ENCODE peak calls at places on chromosome 16, in seven cellular contexts. J is left ventricle myocardium inferior, A is GM23338, O is right atrium auricular region, Z is upper lobe of right lung, N is HL-60, M is epithelial cell of esophagus. C is an unnamed sample.

GRCh38 chr16:24753437-24753836 is 24.0 kb downstream of the TNRC6A start:
- DNase-seq in J (no peak), A (no peak), O (no peak), Z (no peak), N (no peak), M (peak; percentile 39), C (no peak)

GRCh38 chr16:89489040-89489721 is 1.2 kb downstream of the ANKRD11 start:
- DNase-seq in J (peak; percentile 76), A (peak; percentile 94), O (peak; percentile 95), Z (peak; percentile 91), N (peak; percentile 88), M (peak; percentile 93), C (peak; percentile 98)

GRCh38 chr16:17998550-17998949 is 338.0 kb downstream of the NPIPA8 start:
- DNase-seq in J (no peak), A (no peak), O (no peak), Z (no peak), N (no peak), M (no peak), C (no peak)

GRCh38 chr16:81349608-81350305 is 35.0 kb downstream of the GAN start:
- DNase-seq in J (no peak), A (no peak), O (no peak), Z (no peak), N (no peak), M (no peak), C (no peak)

GRCh38 chr16:84687715-84688114 is 12.1 kb upstream of the USP10 start:
- DNase-seq in J (no peak), A (no peak), O (no peak), Z (no peak), N (no peak), M (peak; percentile 92), C (peak; percentile 94)

GRCh38 chr16:17107450-17107849 is 363.3 kb downstream of the XYLT1 start:
- DNase-seq in J (no peak), A (no peak), O (no peak), Z (no peak), N (no peak), M (no peak), C (no peak)

GRCh38 chr16:85970712-85971220 is 71.8 kb downstream of the IRF8 start:
- DNase-seq in J (no peak), A (no peak), O (no peak), Z (no peak), N (no peak), M (peak; percentile 2), C (no peak)

GRCh38 chr16:89695086-89695874 is 6.2 kb downstream of the SPATA2L start:
- DNase-seq in J (no peak), A (no peak), O (no peak), Z (no peak), N (no peak), M (no peak), C (no peak)

GRCh38 chr16:22317625-22318024 is 20.4 kb downstream of the POLR3E start:
- DNase-seq in J (no peak), A (no peak), O (no peak), Z (peak; percentile 30), N (no peak), M (no peak), C (no peak)

GRCh38 chr16:11890231-11890630 is 25.5 kb downstream of the GSPT1 start:
- DNase-seq in J (no peak), A (no peak), O (no peak), Z (no peak), N (no peak), M (no peak), C (no peak)

GRCh38 chr16:12213180-12213579 is 236.6 kb downstream of the SNX29 start:
- DNase-seq in J (no peak), A (no peak), O (no peak), Z (no peak), N (no peak), M (no peak), C (no peak)

GRCh38 chr16:10181196-10182162 is 749 bp downstream of the GRIN2A start:
- DNase-seq in J (peak; percentile 52), A (peak; percentile 88), O (peak; percentile 11), Z (peak; percentile 83), N (peak; percentile 43), M (peak; percentile 46), C (peak; percentile 56)

GRCh38 chr16:9262941-9263340 is 171.5 kb downstream of the HAPSTR1 start:
- DNase-seq in J (no peak), A (no peak), O (no peak), Z (no peak), N (no peak), M (no peak), C (no peak)

GRCh38 chr16:72922714-72923113 is 125.2 kb downstream of the ZFHX3 start:
- DNase-seq in J (no peak), A (no peak), O (no peak), Z (no peak), N (no peak), M (no peak), C (no peak)

GRCh38 chr16:71473891-71474290 is 11.8 kb upstream of the ZNF23 start:
- DNase-seq in J (no peak), A (no peak), O (no peak), Z (no peak), N (no peak), M (peak; percentile 82), C (no peak)

GRCh38 chr16:11253009-11253994 is 2.7 kb downstream of the SOCS1 start:
- DNase-seq in J (no peak), A (no peak), O (no peak), Z (no peak), N (no peak), M (no peak), C (peak; percentile 47)

GRCh38 chr16:986925-987581 is 5.5 kb downstream of the SOX8 start:
- DNase-seq in J (no peak), A (no peak), O (no peak), Z (no peak), N (no peak), M (no peak), C (no peak)

GRCh38 chr16:86993426-86994110 is 323.6 kb downstream of the C16orf95 start:
- DNase-seq in J (no peak), A (no peak), O (no peak), Z (no peak), N (no peak), M (no peak), C (no peak)

GRCh38 chr16:15055141-15056053 is 477 bp downstream of the NTAN1 start:
- DNase-seq in J (no peak), A (peak; percentile 81), O (peak; percentile 59), Z (no peak), N (peak; percentile 28), M (no peak), C (peak; percentile 34)

GRCh38 chr16:9184354-9184690 is 92.9 kb downstream of the HAPSTR1 start:
- DNase-seq in J (no peak), A (peak; percentile 62), O (no peak), Z (no peak), N (no peak), M (no peak), C (no peak)

DNA sequence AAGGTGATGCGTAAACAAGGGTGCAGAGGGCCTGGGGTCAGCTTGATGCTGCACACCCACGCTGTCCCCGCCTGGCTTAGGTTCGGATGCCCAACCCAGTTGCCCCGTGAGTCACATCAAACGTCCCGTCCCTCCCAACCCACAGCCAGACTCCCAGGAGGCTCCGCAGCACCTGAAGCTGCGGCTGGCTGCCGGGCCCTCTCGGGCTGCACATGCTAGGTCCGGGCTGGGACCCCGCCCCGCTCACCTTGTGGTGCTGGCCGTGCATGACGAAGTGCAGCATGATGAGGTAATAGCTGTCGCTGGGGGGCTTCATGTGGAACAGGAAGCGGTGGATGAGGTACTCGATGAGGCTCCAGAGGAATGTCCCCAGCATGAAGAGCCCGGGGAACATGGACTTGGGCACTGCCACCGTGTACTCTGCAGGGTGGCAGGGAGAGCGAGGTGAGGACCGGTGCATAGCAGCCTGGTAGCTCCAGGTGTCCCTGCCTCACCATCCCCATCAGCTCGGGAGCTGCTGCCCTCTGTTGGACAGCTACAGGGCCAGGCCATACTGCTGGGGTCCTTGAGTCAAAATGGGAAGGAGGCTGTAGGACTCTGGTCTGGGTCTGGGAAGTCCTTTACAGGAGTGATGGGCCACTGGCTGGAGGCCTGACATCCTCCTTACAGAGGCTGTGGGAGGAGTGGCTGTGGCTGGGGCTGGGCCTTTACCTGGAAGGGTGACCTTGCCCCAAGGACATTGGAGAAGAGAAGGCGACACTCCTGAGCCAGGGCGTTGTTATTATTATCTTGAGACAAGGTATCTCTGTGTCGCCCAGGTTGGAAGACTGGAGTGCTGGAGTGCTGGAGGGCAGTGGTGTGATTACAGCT is 18.3 kb upstream of the MLKL start:
- DNase-seq in J (no peak), A (no peak), O (no peak), Z (no peak), N (no peak), M (no peak), C (no peak)
- TF ChIP-seq CTCF in J (no peak), A (peak; percentile 59), O (no peak), Z (no peak), N (no peak), M (no peak), C (no peak)

DNA sequence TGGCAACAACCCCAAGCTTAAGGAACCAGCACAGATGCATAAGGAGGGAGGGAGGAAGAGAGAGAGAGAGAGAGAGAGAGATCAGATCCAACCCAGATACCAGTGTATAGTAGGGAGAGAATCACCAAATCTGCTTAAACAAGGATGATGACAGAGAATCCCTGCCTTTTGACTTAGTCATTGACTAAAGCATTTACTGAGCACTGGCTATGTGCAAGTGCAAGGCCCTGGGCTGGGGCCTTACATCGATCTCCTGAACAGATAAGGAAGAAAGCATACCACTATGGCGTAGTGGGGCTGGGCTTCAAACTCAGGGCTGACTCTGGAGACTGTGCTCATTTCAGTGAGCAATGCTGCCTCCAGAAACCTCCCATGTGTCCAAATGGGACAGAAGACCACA is 15.8 kb downstream of the TSNAXIP1 start:
- DNase-seq in J (no peak), A (no peak), O (no peak), Z (no peak), N (no peak), M (no peak), C (peak; percentile 43)
- H3K4me3 ChIP-seq in J (no peak overlapping the region), A (no peak overlapping the region), O (no peak overlapping the region), Z (no peak overlapping the region), N (no peak overlapping the region), M (no peak overlapping the region), C (no peak overlapping the region)

DNA sequence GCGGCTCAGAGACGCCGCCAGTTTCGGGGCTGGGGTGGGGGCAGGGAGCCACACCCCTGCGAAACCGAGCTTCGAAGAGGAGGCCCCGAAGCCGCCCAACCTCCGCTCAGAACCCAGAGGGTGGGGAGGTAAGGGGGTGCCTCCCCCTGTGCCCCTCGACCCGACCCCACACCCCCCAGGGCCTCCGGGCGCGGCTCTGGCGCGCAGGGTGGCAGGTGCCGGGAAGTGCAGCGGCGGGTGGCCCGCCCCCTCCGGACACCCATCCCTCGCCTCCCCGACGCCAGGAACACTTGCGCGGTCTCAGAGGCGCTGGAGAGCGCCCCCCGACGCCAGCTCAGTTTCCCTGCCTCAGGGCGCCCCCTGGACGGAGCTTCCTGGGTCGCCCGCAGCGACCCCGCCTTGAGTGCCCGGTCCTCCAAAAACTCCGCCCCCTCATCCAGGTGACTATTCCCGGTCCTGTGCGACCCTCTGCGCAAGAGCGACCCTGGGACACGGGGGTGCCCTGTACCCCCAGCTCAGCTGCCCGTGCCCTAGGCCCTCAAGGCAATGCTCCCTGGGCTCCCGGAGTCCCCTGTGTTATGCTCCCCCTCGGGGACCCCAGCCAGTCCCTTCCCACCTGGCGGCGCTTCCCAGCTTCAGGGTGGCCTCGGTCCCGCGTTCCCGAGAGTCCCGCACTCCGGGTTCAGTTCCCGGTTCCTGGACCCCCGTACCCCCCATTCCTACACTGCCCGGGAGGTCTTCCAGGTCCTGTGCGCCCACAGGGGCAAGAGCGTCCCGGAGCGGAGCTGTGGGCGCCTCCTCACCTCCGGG is 562 bp downstream of the PPL start:
- DNase-seq in J (no peak), A (peak; percentile 82), O (no peak), Z (peak; percentile 87), N (no peak), M (no peak), C (no peak)
- TF ChIP-seq CTCF in J (peak; percentile 27), A (peak; percentile 77), O (no peak), Z (peak; percentile 35), N (no peak), M (peak; percentile 8), C (peak; percentile 22)

GRCh38 chr16:31476305-31477219 is 4.6 kb downstream of the TGFB1I1 start:
- DNase-seq in J (peak; percentile 72), A (peak; percentile 88), O (no peak), Z (peak; percentile 96), N (peak; percentile 74), M (no peak), C (no peak)
- H3K4me3 ChIP-seq in J (peak overlapping the region; percentile 33), A (peak overlapping the region; percentile 83), O (peak overlapping the region; percentile 26), Z (peak overlapping the region; percentile 54), N (peak overlapping the region; percentile 45), M (no peak overlapping the region), C (no peak overlapping the region)